ENCODE peak calls at places on chromosomes 12 and 14, in eight cellular contexts. One of them, this sample, is unnamed.

GRCh38 chr12:93427779-93428564 is 13.8 kb downstream of the UBE2N start:
- DNase-seq in left ventricle myocardium inferior: no peak
- DNase-seq in stomach: no peak
- DNase-seq in Panc1: no peak
- DNase-seq in adrenal gland: no peak
- DNase-seq in brain microvascular endothelial cell: no peak
- DNase-seq in lower leg skin: no peak
- DNase-seq in choroid plexus epithelial cell: peak
- DNase-seq in this sample: no peak

GRCh38 chr12:123389560-123390351 is 5.8 kb downstream of the KMT5A start:
- DNase-seq in brain microvascular endothelial cell: no peak
- DNase-seq in left ventricle myocardium inferior: peak
- DNase-seq in lower leg skin: no peak
- DNase-seq in stomach: peak
- DNase-seq in choroid plexus epithelial cell: peak
- DNase-seq in Panc1: no peak
- DNase-seq in adrenal gland: peak
- DNase-seq in this sample: peak

GRCh38 chr14:66231823-66232222 is 254.3 kb upstream of the CCDC196 start:
- DNase-seq in left ventricle myocardium inferior: no peak
- DNase-seq in choroid plexus epithelial cell: no peak
- DNase-seq in stomach: no peak
- DNase-seq in adrenal gland: no peak
- DNase-seq in lower leg skin: no peak
- DNase-seq in brain microvascular endothelial cell: no peak
- DNase-seq in Panc1: no peak
- DNase-seq in this sample: no peak

GRCh38 chr14:80456200-80456599 is 244.9 kb upstream of the DIO2 start:
- DNase-seq in stomach: no peak
- DNase-seq in adrenal gland: no peak
- DNase-seq in choroid plexus epithelial cell: peak
- DNase-seq in Panc1: no peak
- DNase-seq in brain microvascular endothelial cell: no peak
- DNase-seq in lower leg skin: no peak
- DNase-seq in left ventricle myocardium inferior: no peak
- DNase-seq in this sample: no peak

GRCh38 chr12:53046655-53047220 is 3.1 kb upstream of the TNS2 start:
- DNase-seq in adrenal gland: peak
- DNase-seq in Panc1: no peak
- DNase-seq in lower leg skin: peak
- DNase-seq in choroid plexus epithelial cell: peak
- DNase-seq in stomach: peak
- DNase-seq in brain microvascular endothelial cell: peak
- DNase-seq in left ventricle myocardium inferior: peak
- DNase-seq in this sample: peak

GRCh38 chr14:72366619-72367018 is 434.4 kb downstream of the RGS6 start:
- DNase-seq in adrenal gland: no peak
- DNase-seq in stomach: no peak
- DNase-seq in left ventricle myocardium inferior: no peak
- DNase-seq in lower leg skin: no peak
- DNase-seq in brain microvascular endothelial cell: no peak
- DNase-seq in choroid plexus epithelial cell: no peak
- DNase-seq in Panc1: no peak
- DNase-seq in this sample: peak

GRCh38 chr12:75660107-75660530 is 148.7 kb upstream of the KRR1 start:
- DNase-seq in Panc1: no peak
- DNase-seq in brain microvascular endothelial cell: peak
- DNase-seq in left ventricle myocardium inferior: no peak
- DNase-seq in adrenal gland: peak
- DNase-seq in stomach: no peak
- DNase-seq in lower leg skin: no peak
- DNase-seq in choroid plexus epithelial cell: peak
- DNase-seq in this sample: no peak

GRCh38 chr14:70838076-70838475 is 28.8 kb upstream of the MAP3K9 start:
- DNase-seq in lower leg skin: no peak
- DNase-seq in Panc1: no peak
- DNase-seq in adrenal gland: no peak
- DNase-seq in left ventricle myocardium inferior: no peak
- DNase-seq in stomach: no peak
- DNase-seq in choroid plexus epithelial cell: no peak
- DNase-seq in brain microvascular endothelial cell: no peak
- DNase-seq in this sample: no peak

GRCh38 chr12:110109037-110109836 is 14.9 kb upstream of the IFT81 start:
- DNase-seq in stomach: peak
- DNase-seq in left ventricle myocardium inferior: peak
- DNase-seq in brain microvascular endothelial cell: peak
- DNase-seq in adrenal gland: peak
- DNase-seq in choroid plexus epithelial cell: peak
- DNase-seq in lower leg skin: peak
- DNase-seq in Panc1: no peak
- DNase-seq in this sample: peak

GRCh38 chr14:55546212-55546874 is 33.7 kb upstream of the KTN1 start:
- DNase-seq in brain microvascular endothelial cell: no peak
- DNase-seq in choroid plexus epithelial cell: no peak
- DNase-seq in adrenal gland: no peak
- DNase-seq in stomach: no peak
- DNase-seq in left ventricle myocardium inferior: no peak
- DNase-seq in Panc1: no peak
- DNase-seq in lower leg skin: no peak
- DNase-seq in this sample: no peak

GRCh38 chr12:118409834-118410233 is 33.5 kb downstream of the SUDS3 start:
- DNase-seq in brain microvascular endothelial cell: no peak
- DNase-seq in Panc1: no peak
- DNase-seq in stomach: peak
- DNase-seq in choroid plexus epithelial cell: no peak
- DNase-seq in adrenal gland: no peak
- DNase-seq in lower leg skin: no peak
- DNase-seq in left ventricle myocardium inferior: no peak
- DNase-seq in this sample: peak

GRCh38 chr14:56378474-56378873 is 201.1 kb upstream of the TMEM260 start:
- DNase-seq in left ventricle myocardium inferior: no peak
- DNase-seq in lower leg skin: no peak
- DNase-seq in brain microvascular endothelial cell: peak
- DNase-seq in adrenal gland: peak
- DNase-seq in stomach: no peak
- DNase-seq in choroid plexus epithelial cell: peak
- DNase-seq in Panc1: no peak
- DNase-seq in this sample: no peak

GRCh38 chr14:73149753-73150152 is 13.4 kb downstream of the PSEN1 start:
- DNase-seq in Panc1: no peak
- DNase-seq in adrenal gland: no peak
- DNase-seq in lower leg skin: no peak
- DNase-seq in choroid plexus epithelial cell: peak
- DNase-seq in stomach: no peak
- DNase-seq in left ventricle myocardium inferior: no peak
- DNase-seq in brain microvascular endothelial cell: no peak
- DNase-seq in this sample: no peak

GRCh38 chr12:118238888-118239287 is 103.0 kb downstream of the PEBP1 start:
- DNase-seq in Panc1: no peak
- DNase-seq in adrenal gland: no peak
- DNase-seq in left ventricle myocardium inferior: no peak
- DNase-seq in stomach: no peak
- DNase-seq in choroid plexus epithelial cell: no peak
- DNase-seq in lower leg skin: no peak
- DNase-seq in brain microvascular endothelial cell: no peak
- DNase-seq in this sample: no peak

GRCh38 chr12:20829919-20830318 is 19.4 kb downstream of the SLCO1B3 start:
- DNase-seq in lower leg skin: no peak
- DNase-seq in Panc1: no peak
- DNase-seq in brain microvascular endothelial cell: no peak
- DNase-seq in choroid plexus epithelial cell: no peak
- DNase-seq in left ventricle myocardium inferior: no peak
- DNase-seq in stomach: no peak
- DNase-seq in adrenal gland: no peak
- DNase-seq in this sample: no peak

GRCh38 chr12:50314629-50315312 is 31.5 kb upstream of the LIMA1 start:
- DNase-seq in adrenal gland: no peak
- DNase-seq in choroid plexus epithelial cell: peak
- DNase-seq in left ventricle myocardium inferior: no peak
- DNase-seq in lower leg skin: no peak
- DNase-seq in stomach: no peak
- DNase-seq in Panc1: peak
- DNase-seq in brain microvascular endothelial cell: peak
- DNase-seq in this sample: no peak

GRCh38 chr14:59321184-59321952 is 132.9 kb downstream of the DAAM1 start:
- DNase-seq in brain microvascular endothelial cell: peak
- DNase-seq in left ventricle myocardium inferior: no peak
- DNase-seq in choroid plexus epithelial cell: peak
- DNase-seq in lower leg skin: no peak
- DNase-seq in Panc1: no peak
- DNase-seq in stomach: no peak
- DNase-seq in adrenal gland: no peak
- DNase-seq in this sample: peak

GRCh38 chr12:128820253-128820652 is 3.5 kb downstream of the SLC15A4 start:
- DNase-seq in brain microvascular endothelial cell: no peak
- DNase-seq in choroid plexus epithelial cell: no peak
- DNase-seq in left ventricle myocardium inferior: no peak
- DNase-seq in Panc1: no peak
- DNase-seq in stomach: no peak
- DNase-seq in lower leg skin: no peak
- DNase-seq in adrenal gland: no peak
- DNase-seq in this sample: no peak
- H3K4me3 ChIP-seq in brain microvascular endothelial cell: no peak
- H3K4me3 ChIP-seq in choroid plexus epithelial cell: no peak
- H3K4me3 ChIP-seq in left ventricle myocardium inferior: peak
- H3K4me3 ChIP-seq in Panc1: no peak
- H3K4me3 ChIP-seq in stomach: no peak
- H3K4me3 ChIP-seq in lower leg skin: no peak
- H3K4me3 ChIP-seq in adrenal gland: no peak
- H3K4me3 ChIP-seq in this sample: no peak

DNA sequence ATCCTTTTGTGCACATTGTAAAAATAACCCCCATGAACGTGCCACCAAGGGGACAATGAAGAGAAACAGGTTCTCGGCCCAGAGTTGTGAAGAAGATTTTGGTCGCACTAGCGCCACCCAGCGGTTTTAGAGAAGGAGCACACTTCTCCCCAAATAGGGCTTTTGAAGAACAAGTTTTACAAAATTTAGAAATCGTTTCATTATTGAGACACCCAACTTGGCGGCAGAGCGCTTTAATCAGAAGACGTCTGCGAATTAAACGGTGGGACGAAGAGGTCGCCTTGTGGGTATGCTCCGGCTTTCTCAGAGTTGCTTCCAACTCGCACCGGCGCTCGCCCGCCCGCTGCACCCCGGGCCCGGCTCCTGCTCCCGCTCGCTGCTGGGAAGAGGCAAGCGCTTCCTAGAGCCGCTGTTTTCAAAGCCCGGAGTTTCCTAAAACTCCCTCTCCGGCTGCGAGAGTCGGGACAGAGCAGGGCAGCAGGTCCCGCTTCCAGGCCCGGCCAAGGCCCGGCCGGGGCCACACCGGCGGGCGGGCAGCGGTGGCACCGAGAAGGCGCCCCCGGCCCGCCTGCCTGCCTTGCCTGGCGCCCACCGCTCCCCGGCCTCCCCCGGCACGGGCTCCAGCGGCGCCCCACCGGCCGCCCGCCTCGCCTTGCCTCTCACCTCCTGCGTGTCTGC is 672 bp downstream of the FOXA1 start:
- DNase-seq in adrenal gland: peak
- DNase-seq in choroid plexus epithelial cell: peak
- DNase-seq in stomach: peak
- DNase-seq in lower leg skin: no peak
- DNase-seq in brain microvascular endothelial cell: peak
- DNase-seq in left ventricle myocardium inferior: no peak
- DNase-seq in Panc1: peak
- DNase-seq in this sample: peak
- H3K4me3 ChIP-seq in adrenal gland: no peak
- H3K4me3 ChIP-seq in choroid plexus epithelial cell: peak
- H3K4me3 ChIP-seq in stomach: peak
- H3K4me3 ChIP-seq in lower leg skin: peak
- H3K4me3 ChIP-seq in brain microvascular endothelial cell: peak
- H3K4me3 ChIP-seq in left ventricle myocardium inferior: peak
- H3K4me3 ChIP-seq in Panc1: peak
- H3K4me3 ChIP-seq in this sample: peak

GRCh38 chr12:131112016-131112415 is 158.3 kb downstream of the ADGRD1 start:
- DNase-seq in lower leg skin: no peak
- DNase-seq in choroid plexus epithelial cell: no peak
- DNase-seq in brain microvascular endothelial cell: no peak
- DNase-seq in stomach: no peak
- DNase-seq in adrenal gland: no peak
- DNase-seq in Panc1: no peak
- DNase-seq in left ventricle myocardium inferior: no peak
- DNase-seq in this sample: no peak
- H3K4me3 ChIP-seq in lower leg skin: no peak
- H3K4me3 ChIP-seq in choroid plexus epithelial cell: no peak
- H3K4me3 ChIP-seq in brain microvascular endothelial cell: no peak
- H3K4me3 ChIP-seq in stomach: no peak
- H3K4me3 ChIP-seq in adrenal gland: no peak
- H3K4me3 ChIP-seq in Panc1: no peak
- H3K4me3 ChIP-seq in left ventricle myocardium inferior: no peak
- H3K4me3 ChIP-seq in this sample: no peak

DNA sequence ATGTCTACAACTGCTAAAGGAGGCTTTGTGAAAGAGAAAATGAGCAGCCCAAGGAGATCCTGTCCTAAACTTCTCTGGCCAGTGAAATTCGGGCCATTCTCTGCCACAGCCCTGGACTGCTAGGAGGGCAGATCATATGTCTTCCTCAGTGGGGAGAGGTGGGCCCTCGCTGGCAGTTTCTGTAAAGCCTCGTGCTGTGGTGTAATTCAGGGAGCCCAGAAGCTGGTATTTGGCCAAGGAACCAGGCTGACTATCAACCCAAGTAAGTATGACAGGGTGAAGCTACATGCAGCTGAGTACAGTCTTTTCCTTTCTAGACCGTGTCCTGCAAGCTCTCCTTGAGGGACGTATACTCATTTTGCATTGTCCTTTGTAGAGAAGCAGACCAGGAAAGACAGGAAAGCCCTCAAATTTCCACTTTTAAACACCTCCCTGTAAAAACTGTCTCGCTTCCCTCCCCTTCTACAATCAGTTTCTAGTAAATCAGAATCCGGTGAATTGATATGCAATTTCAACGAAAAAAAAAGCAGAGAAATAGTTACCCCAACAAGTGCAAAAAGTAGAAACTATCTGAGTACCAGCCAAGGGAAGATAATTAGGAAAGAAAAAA is 106.8 kb downstream of the DAD1 start:
- DNase-seq in lower leg skin: no peak
- DNase-seq in brain microvascular endothelial cell: no peak
- DNase-seq in choroid plexus epithelial cell: no peak
- DNase-seq in stomach: no peak
- DNase-seq in Panc1: no peak
- DNase-seq in left ventricle myocardium inferior: no peak
- DNase-seq in adrenal gland: no peak
- DNase-seq in this sample: no peak
- H3K4me3 ChIP-seq in lower leg skin: no peak
- H3K4me3 ChIP-seq in brain microvascular endothelial cell: no peak
- H3K4me3 ChIP-seq in choroid plexus epithelial cell: no peak
- H3K4me3 ChIP-seq in stomach: no peak
- H3K4me3 ChIP-seq in Panc1: no peak
- H3K4me3 ChIP-seq in left ventricle myocardium inferior: peak
- H3K4me3 ChIP-seq in adrenal gland: no peak
- H3K4me3 ChIP-seq in this sample: no peak